ENCODE peak calls at places on chromosomes 13 and 19, in four cellular contexts. R, N, A and L are unnamed samples.

GRCh38 chr19:3098515-3099346 is 4.6 kb downstream of the GNA11 start:
- DNase-seq in A (no peak), N (no peak), R (no peak), L (no peak)

GRCh38 chr19:51783373-51783772 is 11.6 kb upstream of the FPR3 start:
- DNase-seq in A (no peak), R (peak; percentile 61), N (no peak), L (no peak)

GRCh38 chr19:34649886-34650543 is 26.9 kb downstream of the SCGB2B2 start:
- DNase-seq in N (no peak), A (no peak), R (no peak), L (no peak)

GRCh38 chr13:35557475-35557874 is 81.0 kb upstream of the MAB21L1 start:
- DNase-seq in N (no peak), R (no peak), A (no peak), L (no peak)

GRCh38 chr19:43769256-43769655 is 11.5 kb downstream of the KCNN4 start:
- DNase-seq in A (no peak), N (no peak), R (no peak), L (no peak)

GRCh38 chr13:56515441-56515840 is 625.3 kb upstream of the PRR20A start:
- DNase-seq in A (no peak), R (no peak), N (no peak), L (no peak)

GRCh38 chr13:20519887-20520286 is 5.8 kb downstream of the CRYL1 start:
- DNase-seq in N (no peak), R (no peak), A (no peak), L (no peak)

GRCh38 chr13:113959198-113959597 is 14.7 kb downstream of the C13orf46 start:
- DNase-seq in R (no peak), A (no peak), N (no peak), L (no peak)

GRCh38 chr13:112976526-112976925 is 7.5 kb downstream of the MCF2L start:
- DNase-seq in N (no peak), R (no peak), A (no peak), L (no peak)

GRCh38 chr13:77359171-77359570 is 32.3 kb upstream of the MYCBP2 start:
- DNase-seq in R (no peak), A (no peak), N (no peak), L (no peak)

GRCh38 chr19:32819415-32820400 is 49.9 kb downstream of the SLC7A9 start:
- DNase-seq in A (no peak), N (no peak), R (no peak), L (no peak)

GRCh38 chr13:113091211-113091771 is 14.3 kb upstream of the F7 start:
- DNase-seq in N (no peak), R (no peak), A (no peak), L (no peak)

GRCh38 chr13:80312967-80313366 is 28.0 kb downstream of the SPRY2 start:
- DNase-seq in A (no peak), N (no peak), R (no peak), L (no peak)

GRCh38 chr19:10086904-10087256 is 763 bp downstream of the SHFL start:
- DNase-seq in R (no peak), N (no peak), A (no peak), L (no peak)

GRCh38 chr19:38039966-38040365 is 133.0 kb downstream of the SIPA1L3 start:
- DNase-seq in R (no peak), N (no peak), A (no peak), L (no peak)

GRCh38 chr19:33550741-33551140 is 29.1 kb upstream of the PEPD start:
- DNase-seq in N (no peak), R (no peak), A (no peak), L (no peak)

GRCh38 chr13:74669149-74669548 is 534.9 kb upstream of the KLF12 start:
- DNase-seq in R (peak; percentile 3), N (no peak), A (no peak), L (no peak)

GRCh38 chr19:10551698-10552301 is 8.1 kb downstream of the ATG4D start:
- DNase-seq in A (no peak), N (no peak), R (peak; percentile 69), L (no peak)

GRCh38 chr13:91155512-91156114 is 191.9 kb upstream of the MIR17HG start:
- DNase-seq in N (no peak), A (no peak), R (peak; percentile 56), L (no peak)

GRCh38 chr13:45826741-45827140 is 24.8 kb downstream of the SIAH3 start:
- DNase-seq in N (no peak), A (no peak), R (no peak), L (no peak)

GRCh38 chr13:44425815-44426078 is 52.1 kb downstream of the SERP2 start:
- DNase-seq in R (no peak), N (no peak), A (no peak), L (no peak)

GRCh38 chr19:14694867-14695266 is 5.0 kb downstream of the ZNF333 start:
- DNase-seq in R (no peak), A (no peak), N (no peak), L (no peak)

GRCh38 chr19:33796164-33797100 is at the start of gene KCTD15:
- DNase-seq in A (no peak), N (peak; percentile 43), R (peak; percentile 64), L (no peak)

GRCh38 chr13:113776231-113777125 is 17.5 kb downstream of the TMEM255B start:
- DNase-seq in N (no peak), A (no peak), R (no peak), L (no peak)

GRCh38 chr13:97757807-97758206 is 195.7 kb upstream of the IPO5 start:
- DNase-seq in R (no peak), N (no peak), A (no peak), L (no peak)

GRCh38 chr13:112783135-112783945 is 93.5 kb downstream of the ATP11A start:
- DNase-seq in R (no peak), A (peak; percentile 24), N (no peak), L (no peak)

GRCh38 chr13:33452873-33453558 is 167.5 kb upstream of the STARD13 start:
- DNase-seq in N (no peak), A (no peak), R (no peak), L (no peak)

GRCh38 chr13:32955881-32956594 is 60.2 kb upstream of the KL start:
- DNase-seq in N (no peak), A (no peak), R (no peak), L (no peak)

GRCh38 chr13:31951215-31951678 is 80.3 kb upstream of the FRY start:
- DNase-seq in N (no peak), A (peak; percentile 48), R (no peak), L (no peak)

GRCh38 chr13:99314640-99315176 is 7.5 kb upstream of the GPR183 start:
- DNase-seq in R (no peak), A (no peak), N (no peak), L (no peak)

GRCh38 chr19:4089400-4089908 is 22.8 kb upstream of the ZBTB7A start:
- DNase-seq in A (no peak), R (peak; percentile 36), N (no peak), L (no peak)

GRCh38 chr13:110109910-110110309 is 197.0 kb downstream of the COL4A1 start:
- DNase-seq in R (no peak), A (no peak), N (no peak), L (no peak)

GRCh38 chr19:56091751-56092546 is 29.1 kb downstream of the ZNF787 start:
- DNase-seq in N (no peak), R (no peak), A (no peak), L (peak; percentile 66)

DNA sequence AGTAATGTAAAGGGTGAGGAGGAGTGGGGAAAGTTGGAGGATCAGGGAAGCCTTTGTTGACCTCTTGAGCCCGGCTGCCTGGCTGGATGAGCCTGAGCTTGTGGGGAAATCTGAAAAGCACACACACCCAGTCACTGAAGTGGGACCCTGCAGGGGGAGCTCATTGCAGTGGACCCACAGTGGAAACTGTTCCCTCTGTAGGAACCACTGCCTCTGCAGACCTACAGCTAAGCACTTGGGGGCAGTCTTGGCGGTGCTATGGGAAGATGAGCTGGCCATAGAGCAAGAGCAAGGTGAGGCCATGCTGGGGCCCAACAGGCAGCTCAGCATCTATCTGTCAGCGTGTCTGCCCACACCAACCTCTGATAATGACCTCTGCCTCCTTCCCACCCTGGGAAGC is 294.8 kb downstream of the TSHZ3 start:
- DNase-seq in N (peak; percentile 23), R (peak; percentile 86), A (no peak), L (peak; percentile 6)
- TF ChIP-seq CTCF in N (peak; percentile 61), R (peak; percentile 79), A (peak; percentile 10), L (peak; percentile 77)

GRCh38 chr13:25281937-25282332 is 5.4 kb downstream of the MTMR6 start:
- DNase-seq in N (no peak), A (no peak), R (no peak), L (no peak)
- TF ChIP-seq CTCF in N (no peak), A (no peak), R (no peak), L (no peak)

GRCh38 chr13:40755082-40755755 is 15.8 kb downstream of the MRPS31 start:
- DNase-seq in R (no peak), N (no peak), A (no peak), L (no peak)

GRCh38 chr13:40749327-40749726 is 21.7 kb downstream of the MRPS31 start:
- DNase-seq in N (no peak), R (no peak), A (no peak), L (no peak)
- TF ChIP-seq CTCF in N (peak; percentile 33), R (peak; percentile 35), A (no peak), L (no peak)

GRCh38 chr19:48918071-48918470 is 15.4 kb upstream of the DHDH start:
- DNase-seq in A (no peak), R (no peak), N (no peak), L (no peak)

GRCh38 chr19:48910803-48911202 is 10.7 kb downstream of the NUCB1 start:
- DNase-seq in A (no peak), N (no peak), R (no peak), L (no peak)

GRCh38 chr19:48915757-48916156 is 15.6 kb downstream of the NUCB1 start:
- DNase-seq in N (no peak), R (no peak), A (no peak), L (no peak)

GRCh38 chr19:48913114-48913513 is 13.0 kb downstream of the NUCB1 start:
- DNase-seq in R (peak; percentile 70), A (no peak), N (no peak), L (no peak)

DNA sequence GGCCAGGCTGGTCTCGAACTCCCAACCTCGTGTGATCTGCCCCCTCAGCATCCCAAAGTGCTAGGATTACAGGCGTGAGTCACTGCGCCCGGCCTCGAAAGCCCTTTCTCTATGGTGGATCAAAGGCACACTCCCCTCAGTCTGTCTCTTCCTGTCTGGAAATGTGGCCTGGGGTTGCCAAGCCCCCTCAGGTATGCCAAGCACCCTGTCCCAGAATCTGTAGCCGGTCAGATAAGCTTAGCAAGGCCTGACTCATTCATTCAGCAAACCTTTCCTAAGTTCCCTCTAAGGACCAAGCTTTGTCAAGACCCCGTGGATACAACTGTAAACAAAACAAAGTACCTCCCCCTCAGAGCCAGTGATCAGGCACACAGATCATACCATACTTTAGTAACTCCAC is 14.1 kb downstream of the NUCB1 start:
- DNase-seq in N (no peak), A (no peak), R (no peak), L (no peak)
- TF ChIP-seq CTCF in N (no peak), A (no peak), R (no peak), L (no peak)

DNA sequence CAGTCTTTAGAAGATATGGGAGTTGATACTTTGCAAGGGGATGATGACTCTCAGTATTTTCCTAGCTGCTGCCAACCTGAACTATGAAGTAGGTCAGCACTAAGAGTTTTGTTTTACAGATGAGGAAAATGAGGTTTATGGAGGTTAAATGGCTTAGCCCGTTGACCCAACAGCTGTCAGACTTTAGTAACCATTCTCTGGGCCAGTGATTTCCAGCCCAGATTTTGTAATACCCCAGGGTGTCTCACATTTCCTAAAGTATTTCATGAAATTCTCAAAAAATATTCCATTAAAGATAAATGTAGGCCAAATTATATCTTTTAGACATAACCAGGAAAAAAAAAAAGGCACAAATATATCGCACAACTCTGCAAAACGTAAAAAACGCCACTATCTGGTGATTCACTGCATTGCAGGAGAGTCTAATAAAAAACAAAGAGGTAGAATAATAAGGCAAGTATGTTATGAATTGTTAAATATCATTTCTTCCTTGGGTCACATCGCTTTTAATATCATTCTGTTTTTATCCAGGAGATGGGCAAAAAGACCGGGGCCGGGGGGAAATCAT is 112.5 kb downstream of the DACH1 start:
- DNase-seq in N (no peak), R (peak; percentile 18), A (peak; percentile 38), L (no peak)
- TF ChIP-seq CTCF in N (peak; percentile 13), R (peak; percentile 65), A (no peak), L (no peak)